ENCODE peak calls at places on chromosomes 13 and 19, in five cellular contexts. R is ascending aorta, Y is foreskin fibroblast, W is GM23248, X is H1. E is an unnamed sample.

GRCh38 chr13:80979035-80979641 is 638.2 kb upstream of the SPRY2 start:
- DNase-seq in R (no peak), Y (peak; percentile 46), W (peak; percentile 65), X (peak; percentile 15), E (peak; percentile 67)

GRCh38 chr13:30016398-30016797 is 166.0 kb upstream of the UBL3 start:
- DNase-seq in R (no peak), Y (no peak), W (peak; percentile 51), X (no peak), E (no peak)

GRCh38 chr19:56139847-56140582 is 1.1 kb upstream of the ZNF444 start:
- DNase-seq in R (no peak), Y (no peak), W (peak; percentile 45), X (no peak), E (no peak)

GRCh38 chr19:38993271-38993670 is 17.7 kb upstream of the FBXO17 start:
- DNase-seq in R (no peak), Y (peak; percentile 70), W (peak; percentile 88), X (no peak), E (peak; percentile 70)

GRCh38 chr19:36489920-36490415 is 607 bp upstream of the ZNF566 start:
- DNase-seq in R (peak; percentile 33), Y (peak; percentile 90), W (peak; percentile 93), X (peak; percentile 93), E (peak; percentile 92)

GRCh38 chr13:102311433-102311796 is 90.4 kb downstream of the FGF14 start:
- DNase-seq in R (no peak), Y (no peak), W (no peak), X (no peak), E (no peak)

GRCh38 chr13:51929699-51930098 is 67.9 kb downstream of the CCDC70 start:
- DNase-seq in R (no peak), Y (no peak), W (no peak), X (no peak), E (no peak)

GRCh38 chr19:12788025-12788681 is 3.1 kb upstream of the JUNB start:
- DNase-seq in R (no peak), Y (no peak), W (peak; percentile 38), X (no peak), E (no peak)

GRCh38 chr19:11373166-11373884 is 1.1 kb upstream of the SWSAP1 start:
- DNase-seq in R (no peak), Y (no peak), W (peak; percentile 42), X (no peak), E (no peak)

GRCh38 chr19:4980087-4980486 is 11.2 kb downstream of the KDM4B start:
- DNase-seq in R (no peak), Y (no peak), W (peak; percentile 58), X (no peak), E (no peak)

GRCh38 chr19:30745476-30745985 is 373.3 kb downstream of the ZNF536 start:
- DNase-seq in R (no peak), Y (no peak), W (no peak), X (no peak), E (no peak)

GRCh38 chr19:30710721-30711120 is 338.5 kb downstream of the ZNF536 start:
- DNase-seq in R (no peak), Y (no peak), W (no peak), X (no peak), E (no peak)

GRCh38 chr19:44684892-44685847 is 13.8 kb upstream of the CEACAM16 start:
- DNase-seq in R (no peak), Y (peak; percentile 85), W (peak; percentile 93), X (no peak), E (peak; percentile 80)

GRCh38 chr19:51689751-51690358 is 3.3 kb upstream of the SPACA6 start:
- DNase-seq in R (no peak), Y (no peak), W (peak; percentile 51), X (no peak), E (no peak)

GRCh38 chr13:80527400-80527799 is 186.5 kb upstream of the SPRY2 start:
- DNase-seq in R (no peak), Y (peak; percentile 30), W (no peak), X (no peak), E (no peak)

GRCh38 chr13:45490068-45490467 is 25.3 kb downstream of the COG3 start:
- DNase-seq in R (no peak), Y (no peak), W (no peak), X (no peak), E (no peak)

GRCh38 chr13:32323912-32324311 is 8.6 kb downstream of the BRCA2 start:
- DNase-seq in R (no peak), Y (peak; percentile 33), W (peak; percentile 83), X (no peak), E (peak; percentile 73)

GRCh38 chr19:55435020-55435419 is 8.1 kb downstream of the SHISA7 start:
- DNase-seq in R (no peak), Y (no peak), W (no peak), X (no peak), E (no peak)

GRCh38 chr13:44362394-44363040 is 11.1 kb upstream of the SERP2 start:
- DNase-seq in R (no peak), Y (no peak), W (no peak), X (no peak), E (no peak)

GRCh38 chr13:42548731-42549554 is 25.0 kb upstream of the TNFSF11 start:
- DNase-seq in R (peak; percentile 17), Y (no peak), W (no peak), X (no peak), E (no peak)

GRCh38 chr19:33434886-33435705 is 61.6 kb downstream of the CEBPG start:
- DNase-seq in R (no peak), Y (no peak), W (peak; percentile 60), X (no peak), E (peak; percentile 65)

GRCh38 chr19:11530432-11530831 is 1.5 kb upstream of the ECSIT start:
- DNase-seq in R (no peak), Y (peak; percentile 71), W (peak; percentile 81), X (peak; percentile 82), E (peak; percentile 58)

GRCh38 chr19:8005534-8006256 is at the start of gene ELAVL1:
- DNase-seq in R (peak; percentile 45), Y (peak; percentile 91), W (peak; percentile 97), X (peak; percentile 53), E (peak; percentile 98)

GRCh38 chr19:3281026-3281425 is 56.6 kb downstream of the CELF5 start:
- DNase-seq in R (no peak), Y (no peak), W (no peak), X (no peak), E (no peak)

GRCh38 chr13:23339225-23339624 is 94.3 kb downstream of the SACS start:
- DNase-seq in R (no peak), Y (no peak), W (no peak), X (no peak), E (no peak)

GRCh38 chr19:34962945-34963530 is 991 bp downstream of the ZNF792 start:
- DNase-seq in R (no peak), Y (no peak), W (peak; percentile 35), X (no peak), E (peak; percentile 41)

GRCh38 chr13:96844195-96844594 is 150.1 kb downstream of the OXGR1 start:
- DNase-seq in R (no peak), Y (no peak), W (no peak), X (no peak), E (no peak)

E was measured in AG20443.